ENCODE peak calls at places on chromosomes 7 and 10, in eight cellular contexts. H is AG04449, A is GM12865, W is mucosa of descending colon, Q is lower lobe of right lung, I is colonic mucosa, D is upper lobe of right lung, O is cardiac muscle cell. V is an unnamed sample.

GRCh38 chr10:119517235-119518141 is 25.0 kb downstream of the RGS10 start:
- DNase-seq in H (no peak), A (peak), W (peak), Q (peak), I (no peak), D (no peak), O (no peak), V (peak)

GRCh38 chr7:145050415-145050814 is 214.6 kb upstream of the TPK1 start:
- DNase-seq in H (no peak), A (no peak), W (no peak), Q (no peak), I (no peak), D (no peak), O (no peak), V (no peak)

GRCh38 chr10:132884041-132884440 is 58.3 kb downstream of the CFAP46 start:
- DNase-seq in H (no peak), A (no peak), W (peak), Q (no peak), I (no peak), D (peak), O (no peak), V (no peak)

GRCh38 chr10:4671451-4672145 is 154.4 kb upstream of the AKR1E2 start:
- DNase-seq in H (no peak), A (no peak), W (no peak), Q (no peak), I (no peak), D (no peak), O (no peak), V (no peak)

GRCh38 chr10:29723704-29724103 is 88.9 kb upstream of the SVIL start:
- DNase-seq in H (no peak), A (no peak), W (no peak), Q (no peak), I (no peak), D (no peak), O (no peak), V (no peak)

GRCh38 chr7:21642422-21642821 is 99.6 kb downstream of the DNAH11 start:
- DNase-seq in H (no peak), A (no peak), W (no peak), Q (no peak), I (no peak), D (no peak), O (peak), V (no peak)

GRCh38 chr7:151565541-151565940 is 45.8 kb upstream of the RHEB start:
- DNase-seq in H (no peak), A (no peak), W (no peak), Q (no peak), I (no peak), D (no peak), O (no peak), V (no peak)

GRCh38 chr10:129963831-129964501 is at the start of gene EBF3:
- DNase-seq in H (no peak), A (no peak), W (peak), Q (peak), I (peak), D (no peak), O (peak), V (no peak)

GRCh38 chr10:80585812-80586211 is 48.1 kb downstream of the SH2D4B start:
- DNase-seq in H (no peak), A (no peak), W (no peak), Q (no peak), I (no peak), D (no peak), O (no peak), V (no peak)

GRCh38 chr10:89342219-89342966 is 14.6 kb downstream of the IFIT3 start:
- DNase-seq in H (no peak), A (no peak), W (no peak), Q (no peak), I (no peak), D (no peak), O (no peak), V (no peak)

GRCh38 chr7:2617710-2617975 is 14.1 kb upstream of the TTYH3 start:
- DNase-seq in H (no peak), A (no peak), W (no peak), Q (no peak), I (no peak), D (no peak), O (no peak), V (no peak)

GRCh38 chr7:2616387-2616966 is 15.3 kb upstream of the TTYH3 start:
- DNase-seq in H (no peak), A (no peak), W (no peak), Q (no peak), I (no peak), D (no peak), O (no peak), V (no peak)

GRCh38 chr7:2614646-2615330 is 17.0 kb upstream of the TTYH3 start:
- DNase-seq in H (no peak), A (no peak), W (no peak), Q (no peak), I (no peak), D (no peak), O (no peak), V (peak)

GRCh38 chr7:2619120-2619519 is 12.7 kb upstream of the TTYH3 start:
- DNase-seq in H (no peak), A (no peak), W (no peak), Q (no peak), I (no peak), D (no peak), O (no peak), V (no peak)

DNA sequence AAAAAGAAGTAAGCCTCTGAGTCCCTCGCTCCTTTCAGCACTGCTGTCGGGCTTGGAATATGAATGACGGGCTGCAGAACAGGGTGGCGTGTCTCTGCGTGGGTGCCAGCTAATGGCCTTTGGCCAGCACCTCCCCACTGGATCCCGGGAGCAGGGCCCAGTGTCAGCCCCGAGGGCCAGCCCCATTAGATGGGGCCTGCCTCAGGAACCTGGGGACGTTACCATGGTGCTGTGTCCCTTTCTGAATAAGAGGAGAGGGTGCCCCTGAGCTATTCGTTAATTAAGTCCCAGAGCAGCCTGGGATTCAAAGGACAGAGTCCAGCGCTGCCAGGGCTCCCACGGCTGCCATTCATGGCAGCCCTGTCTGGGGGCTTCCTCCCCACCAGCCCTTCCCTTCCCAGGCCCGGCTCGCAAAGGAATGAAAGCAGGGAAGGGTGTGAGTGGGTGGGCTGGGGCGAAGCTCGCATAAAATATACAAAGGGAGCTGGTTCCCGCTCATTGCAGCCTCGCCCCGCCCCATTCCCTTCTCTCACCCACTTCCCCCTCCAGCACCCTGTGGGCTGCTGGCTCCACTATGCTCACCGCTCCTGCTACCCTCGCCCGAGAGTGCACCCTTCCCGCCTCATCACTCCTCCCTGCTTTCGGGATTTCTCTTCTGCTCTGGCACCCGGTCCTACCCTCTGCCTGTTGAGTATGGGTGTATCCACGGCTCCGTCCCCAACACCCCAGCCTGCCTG is 14.6 kb upstream of the TTYH3 start:
- DNase-seq in H (no peak), A (no peak), W (no peak), Q (no peak), I (no peak), D (no peak), O (no peak), V (no peak)
- H3K4me3 ChIP-seq in H (no peak), A (no peak), W (no peak), Q (no peak), I (no peak), D (no peak), O (no peak), V (no peak)

DNA sequence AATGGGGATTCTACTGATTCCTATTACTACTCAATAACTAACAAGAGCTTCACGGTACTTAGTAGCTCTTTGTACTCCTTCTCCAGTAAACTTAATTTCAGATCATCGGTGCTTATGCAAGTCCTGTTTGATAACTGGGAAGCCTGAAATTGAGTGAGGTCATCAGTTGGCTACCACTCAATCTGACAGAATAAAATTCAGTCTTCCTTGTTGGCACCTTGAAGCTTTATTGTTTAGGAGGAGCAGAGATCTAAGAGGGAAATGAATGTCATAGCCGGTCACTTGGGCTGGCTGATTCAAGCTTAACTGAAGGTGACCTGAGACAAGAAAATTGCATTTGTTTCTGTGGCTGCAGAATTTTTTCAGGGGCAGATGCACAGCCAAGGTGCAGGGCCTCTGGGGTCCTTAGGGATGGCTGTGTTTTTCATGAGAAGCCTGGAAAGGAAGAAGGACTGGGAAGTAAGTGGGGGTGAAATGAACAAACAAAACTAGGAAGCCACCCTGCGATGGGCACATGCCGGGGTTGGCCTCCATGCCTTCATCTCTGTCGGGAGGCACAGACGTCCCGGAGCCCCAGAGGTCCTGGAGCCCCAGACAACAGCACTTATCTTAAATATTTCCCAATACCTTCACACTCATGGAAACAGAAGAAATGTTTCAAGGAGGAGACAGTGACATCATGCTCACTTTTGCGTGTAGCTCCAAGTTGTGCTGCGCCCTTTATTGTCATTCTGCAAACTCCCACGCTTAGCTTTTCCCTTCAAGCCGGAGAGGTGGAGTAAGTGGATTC is 85.0 kb upstream of the KIF5B start:
- DNase-seq in H (no peak), A (no peak), W (peak), Q (no peak), I (peak), D (no peak), O (no peak), V (no peak)
- TF ChIP-seq CTCF in H (no peak), A (no peak), W (no peak), Q (no peak), I (no peak), D (no peak), O (no peak), V (no peak)

DNA sequence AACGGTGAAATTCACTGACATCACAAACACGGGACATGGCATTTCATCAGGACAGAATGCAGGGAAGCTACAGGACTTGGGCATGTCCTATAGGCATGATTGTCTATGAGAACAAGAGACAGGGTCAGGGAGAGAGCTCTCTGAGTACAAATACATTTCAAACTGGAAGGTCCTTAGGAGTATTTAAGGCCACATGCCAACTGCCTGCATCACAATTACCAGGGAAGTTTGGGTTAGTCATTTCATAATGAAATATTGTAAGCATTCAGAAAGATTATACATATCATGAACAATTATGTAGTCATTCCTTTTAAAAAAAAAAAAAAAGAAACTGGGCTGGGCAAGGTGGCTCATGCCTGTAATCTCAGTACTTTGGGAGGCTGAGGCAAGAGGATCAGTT is 71.3 kb downstream of the CREB3L2 start:
- DNase-seq in H (no peak), A (no peak), W (no peak), Q (no peak), I (no peak), D (no peak), O (no peak), V (no peak)
- H3K4me3 ChIP-seq in H (no peak), A (no peak), W (no peak), Q (no peak), I (no peak), D (no peak), O (no peak), V (no peak)

DNA sequence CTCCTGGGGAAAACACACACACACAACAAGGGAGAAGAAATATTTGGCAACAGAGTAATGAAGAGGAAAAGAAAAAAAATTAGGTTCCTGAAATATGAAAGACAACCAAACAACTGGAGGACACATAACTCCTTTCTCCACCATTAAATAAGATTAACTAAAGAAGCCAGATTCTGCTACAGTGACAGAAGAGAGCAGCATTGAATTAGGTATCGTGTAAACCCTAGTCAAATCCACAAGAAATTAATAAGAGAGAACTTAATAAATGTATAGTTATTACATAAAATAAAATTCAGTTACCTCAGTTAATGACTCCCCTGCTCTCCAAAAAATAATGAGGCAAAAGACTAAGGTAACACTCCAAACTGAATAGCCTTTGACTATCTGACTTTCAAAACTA is 306.7 kb downstream of the CRPPA start:
- DNase-seq in H (no peak), A (no peak), W (no peak), Q (no peak), I (no peak), D (no peak), O (no peak), V (no peak)
- TF ChIP-seq CTCF in H (peak), A (no peak), W (no peak), Q (peak), I (no peak), D (peak), O (peak), V (peak)

DNA sequence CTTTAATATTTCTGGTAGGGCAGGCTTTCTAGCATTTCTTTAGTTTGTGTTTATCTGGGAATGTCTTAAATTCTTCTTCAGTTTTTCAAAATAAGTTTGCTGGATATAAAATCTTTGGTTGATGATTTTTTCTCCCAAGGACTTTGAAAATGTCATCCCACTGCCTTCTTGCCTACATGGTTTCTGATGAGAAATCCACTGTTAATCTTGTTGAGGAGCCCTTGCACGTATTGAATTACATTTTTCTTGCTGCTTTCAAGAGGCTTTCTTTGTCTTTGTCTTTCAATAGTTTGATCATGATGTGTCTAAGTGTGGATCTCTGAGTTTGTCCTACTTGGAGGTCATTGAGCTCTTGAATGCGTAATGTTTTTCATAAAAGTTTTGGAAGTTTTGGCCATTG is 66.0 kb downstream of the CASD1 start:
- DNase-seq in H (no peak), A (no peak), W (no peak), Q (no peak), I (no peak), D (no peak), O (no peak), V (no peak)
- H3K4me3 ChIP-seq in H (no peak), A (no peak), W (no peak), Q (no peak), I (no peak), D (no peak), O (no peak), V (no peak)

GRCh38 chr10:60238408-60239100 is 151.1 kb downstream of the ANK3 start:
- DNase-seq in H (no peak), A (peak), W (no peak), Q (no peak), I (no peak), D (no peak), O (peak), V (peak)
- TF ChIP-seq CTCF in H (peak), A (peak), W (no peak), Q (peak), I (no peak), D (peak), O (peak), V (peak)

GRCh38 chr7:44983742-44984477 is 5.1 kb upstream of the MYO1G start:
- DNase-seq in H (no peak), A (no peak), W (no peak), Q (no peak), I (no peak), D (no peak), O (no peak), V (no peak)

GRCh38 chr7:44984478-44984758 is 5.6 kb upstream of the MYO1G start:
- DNase-seq in H (no peak), A (no peak), W (no peak), Q (no peak), I (no peak), D (no peak), O (no peak), V (no peak)

GRCh38 chr7:44985033-44985695 is 6.3 kb upstream of the MYO1G start:
- DNase-seq in H (no peak), A (no peak), W (no peak), Q (no peak), I (no peak), D (no peak), O (no peak), V (no peak)

GRCh38 chr7:44986218-44987053 is 7.6 kb upstream of the MYO1G start:
- DNase-seq in H (peak), A (peak), W (peak), Q (peak), I (peak), D (peak), O (peak), V (peak)

GRCh38 chr7:44985900-44986217 is 7.0 kb upstream of the MYO1G start:
- DNase-seq in H (no peak), A (no peak), W (no peak), Q (no peak), I (no peak), D (no peak), O (no peak), V (no peak)
- H3K4me3 ChIP-seq in H (peak), A (peak), W (peak), Q (peak), I (peak), D (peak), O (peak), V (peak)

DNA sequence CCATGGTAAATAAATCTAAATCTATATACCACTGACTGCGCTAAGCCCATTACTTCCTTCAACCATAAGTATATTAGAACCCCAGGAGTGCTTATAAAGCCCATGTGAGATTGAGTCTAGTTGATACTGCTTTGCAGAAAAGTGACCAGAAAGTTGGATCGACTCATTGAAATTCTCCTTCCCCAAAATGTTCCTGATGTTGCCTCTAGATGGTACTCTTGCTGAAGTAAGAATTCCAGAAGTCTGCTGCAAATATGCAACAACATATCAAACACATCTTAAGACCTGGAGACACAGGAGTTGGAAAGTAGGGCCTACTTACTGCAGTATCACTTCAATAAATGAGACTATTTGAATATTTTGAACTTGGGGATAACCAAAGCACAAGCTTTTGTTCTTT is 550.8 kb downstream of the IPMK start:
- DNase-seq in H (no peak), A (no peak), W (no peak), Q (no peak), I (no peak), D (no peak), O (peak), V (no peak)
- TF ChIP-seq CTCF in H (peak), A (no peak), W (no peak), Q (peak), I (no peak), D (peak), O (peak), V (peak)

GRCh38 chr7:142120474-142121000 is 9.0 kb downstream of the MGAM2 start:
- DNase-seq in H (no peak), A (no peak), W (no peak), Q (no peak), I (no peak), D (no peak), O (no peak), V (no peak)

GRCh38 chr7:142125576-142125975 is 14.1 kb downstream of the MGAM2 start:
- DNase-seq in H (no peak), A (no peak), W (no peak), Q (no peak), I (no peak), D (no peak), O (no peak), V (no peak)

DNA sequence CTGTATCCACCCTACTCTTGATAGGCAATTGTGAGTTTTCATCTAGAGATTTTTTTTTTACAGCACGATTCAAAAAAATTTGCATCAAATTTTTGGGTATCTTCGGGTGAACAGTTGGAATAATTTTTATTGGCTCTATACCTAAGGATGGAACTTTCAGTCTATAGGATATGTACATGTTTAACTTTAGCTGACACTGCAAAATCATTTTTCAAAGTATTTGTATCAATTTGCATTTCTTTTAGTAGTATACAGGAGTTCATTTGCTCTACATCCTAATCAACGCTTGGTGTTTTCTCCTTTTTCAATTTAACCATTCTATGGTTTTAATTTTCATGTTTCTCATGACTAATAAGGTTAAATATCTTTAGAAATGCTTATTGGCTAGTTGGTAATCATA is 11.7 kb downstream of the MGAM2 start:
- DNase-seq in H (no peak), A (no peak), W (no peak), Q (no peak), I (no peak), D (no peak), O (no peak), V (no peak)
- H3K4me3 ChIP-seq in H (no peak), A (no peak), W (no peak), Q (no peak), I (no peak), D (no peak), O (no peak), V (no peak)

GRCh38 chr10:46232084-46232483 is 54.7 kb upstream of the ANTXRL start:
- DNase-seq in H (no peak), A (no peak), W (peak), Q (no peak), I (no peak), D (peak), O (no peak), V (no peak)
- TF ChIP-seq CTCF in H (no peak), A (no peak), W (no peak), Q (no peak), I (no peak), D (no peak), O (no peak), V (no peak)

V was measured in OCI-LY7.